ENCODE peak calls at places on chromosomes 7 and 10, in ten cellular contexts. L is effector CD4-positive, alpha-beta T cell; P is aorta; N is naive thymus-derived CD8-positive, alpha-beta T cell; F is HTR-8/SVneo; A is globus pallidus; W is endothelial cell; O is glutamatergic neuron; G is epithelial cell of proximal tubule; D is HT1080. S is an unnamed sample.

GRCh38 chr10:123287594-123288247 is 133.5 kb downstream of the BUB3 start:
- DNase-seq in L (no peak), P (no peak), N (no peak), F (no peak), A (no peak), W (no peak), O (no peak), G (no peak), D (peak; percentile 72), S (no peak)

GRCh38 chr7:30896783-30897617 is 14.7 kb upstream of the AQP1 start:
- DNase-seq in L (no peak), P (no peak), N (no peak), F (no peak), A (no peak), W (no peak), O (no peak), G (no peak), D (no peak), S (no peak)

GRCh38 chr10:110275140-110275729 is 29.5 kb downstream of the SMNDC1 start:
- DNase-seq in L (no peak), P (no peak), N (no peak), F (no peak), A (no peak), W (no peak), O (no peak), G (no peak), D (no peak), S (peak; percentile 95)

GRCh38 chr7:74604326-74605020 is 53.0 kb upstream of the GTF2I start:
- DNase-seq in L (no peak), P (peak; percentile 67), N (no peak), F (no peak), A (no peak), W (no peak), O (no peak), G (no peak), D (no peak), S (peak; percentile 30)

GRCh38 chr10:14474656-14475055 is 143.9 kb upstream of the FRMD4A start:
- DNase-seq in L (no peak), P (no peak), N (no peak), F (no peak), A (no peak), W (no peak), O (no peak), G (no peak), D (no peak), S (no peak)

GRCh38 chr10:128095023-128095752 is 31.0 kb downstream of the MKI67 start:
- DNase-seq in L (no peak), P (no peak), N (no peak), F (peak; percentile 5), A (no peak), W (no peak), O (no peak), G (no peak), D (no peak), S (no peak)

GRCh38 chr7:151058766-151059361 is 525 bp upstream of the SLC4A2 start:
- DNase-seq in L (no peak), P (no peak), N (peak; percentile 13), F (no peak), A (no peak), W (no peak), O (no peak), G (no peak), D (no peak), S (peak; percentile 45)

GRCh38 chr7:12583181-12583580 is 12.7 kb downstream of the SCIN start:
- DNase-seq in L (no peak), P (no peak), N (no peak), F (no peak), A (no peak), W (no peak), O (no peak), G (no peak), D (no peak), S (no peak)

GRCh38 chr7:1058821-1059199 is 14.5 kb downstream of the GPR146 start:
- DNase-seq in L (no peak), P (no peak), N (no peak), F (no peak), A (no peak), W (no peak), O (no peak), G (no peak), D (no peak), S (no peak)

GRCh38 chr7:3300651-3301471 is at the start of gene SDK1:
- DNase-seq in L (peak; percentile 83), P (peak; percentile 95), N (peak; percentile 91), F (peak; percentile 88), A (peak; percentile 86), W (peak; percentile 97), O (peak; percentile 96), G (no peak), D (peak; percentile 74), S (peak; percentile 73)

GRCh38 chr10:58180633-58181032 is 87.1 kb downstream of the IPMK start:
- DNase-seq in L (no peak), P (no peak), N (no peak), F (no peak), A (no peak), W (no peak), O (no peak), G (no peak), D (no peak), S (no peak)

GRCh38 chr7:22549051-22549450 is 49.1 kb upstream of the STEAP1B start:
- DNase-seq in L (no peak), P (no peak), N (no peak), F (no peak), A (no peak), W (no peak), O (no peak), G (no peak), D (no peak), S (no peak)

S was measured in G401.